ENCODE peak calls at places on chromosomes 3 and 15, in four cellular contexts. D is stimulated activated CD4-positive, alpha-beta T cell treated with anti-CD3 and anti-CD28 coated beads, Interleukin-1b, Interleukin-23, amount 100 ng/mL, for 24 hours; M is COR-L47; B is cardiac septum. E is an unnamed sample.

GRCh38 chr3:71713041-71713440 is 12.2 kb downstream of the EIF4E3 start:
- DNase-seq in D (no peak), M (peak; percentile 33), B (no peak), E (peak; percentile 89)

GRCh38 chr3:182490601-182491485 is 302.5 kb upstream of the ATP11B start:
- DNase-seq in D (no peak), M (peak; percentile 96), B (no peak), E (peak; percentile 94)

GRCh38 chr3:9808345-9809037 is 1.6 kb upstream of the TTLL3 start:
- DNase-seq in D (no peak), M (peak; percentile 29), B (no peak), E (no peak)

GRCh38 chr3:100001514-100002270 is 112.6 kb downstream of the FILIP1L start:
- DNase-seq in D (no peak), M (peak; percentile 87), B (no peak), E (no peak)

GRCh38 chr15:42065008-42065407 is 29.4 kb downstream of the PLA2G4D start:
- DNase-seq in D (no peak), M (no peak), B (peak; percentile 56), E (no peak)

GRCh38 chr3:178129109-178129508 is 407.1 kb upstream of the KCNMB2 start:
- DNase-seq in D (no peak), M (no peak), B (no peak), E (no peak)

GRCh38 chr15:41891946-41892345 is 1.9 kb downstream of the SPTBN5 start:
- DNase-seq in D (no peak), M (peak; percentile 94), B (no peak), E (no peak)

GRCh38 chr15:39908186-39908585 is 11.9 kb downstream of the GPR176 start:
- DNase-seq in D (no peak), M (no peak), B (no peak), E (no peak)

GRCh38 chr3:108131105-108131794 is 40.4 kb upstream of the CD47 start:
- DNase-seq in D (no peak), M (no peak), B (no peak), E (no peak)

GRCh38 chr15:45328663-45329062 is 49.7 kb downstream of the GATM start:
- DNase-seq in D (no peak), M (no peak), B (no peak), E (no peak)